ENCODE peak calls at places on chromosomes 5 and 9, in nine cellular contexts. D, L, G, N, J, C, T, Q and Y are unnamed samples.

GRCh38 chr5:78650562-78650930 is 2.0 kb upstream of the LHFPL2 start:
- DNase-seq in D (no peak), L (no peak), G (no peak), N (no peak), J (no peak), C (no peak), T (no peak), Q (no peak), Y (no peak)

GRCh38 chr9:132732326-132732725 is 62.1 kb downstream of the GTF3C4 start:
- DNase-seq in D (no peak), L (no peak), G (peak), N (no peak), J (no peak), C (no peak), T (no peak), Q (no peak), Y (no peak)

GRCh38 chr9:135821733-135822382 is 85.5 kb downstream of the CAMSAP1 start:
- DNase-seq in D (no peak), L (no peak), G (no peak), N (no peak), J (no peak), C (no peak), T (no peak), Q (peak), Y (no peak)

GRCh38 chr5:126516133-126516532 is 78.9 kb downstream of the ALDH7A1 start:
- DNase-seq in D (no peak), L (peak), G (peak), N (no peak), J (no peak), C (no peak), T (no peak), Q (no peak), Y (peak)

GRCh38 chr9:78294290-78295176 is 2.4 kb upstream of the PSAT1 start:
- DNase-seq in D (no peak), L (no peak), G (no peak), N (no peak), J (no peak), C (no peak), T (no peak), Q (no peak), Y (no peak)

GRCh38 chr5:104650313-104650712 is 1087.7 kb upstream of the NUDT12 start:
- DNase-seq in D (no peak), L (no peak), G (no peak), N (no peak), J (no peak), C (no peak), T (no peak), Q (no peak), Y (no peak)

GRCh38 chr9:13049223-13049622 is 230.3 kb downstream of the MPDZ start:
- DNase-seq in D (no peak), L (peak), G (no peak), N (no peak), J (no peak), C (no peak), T (no peak), Q (no peak), Y (no peak)

GRCh38 chr9:17609312-17610005 is 30.6 kb downstream of the SH3GL2 start:
- DNase-seq in D (no peak), L (no peak), G (no peak), N (no peak), J (no peak), C (no peak), T (no peak), Q (no peak), Y (no peak)

GRCh38 chr9:101536351-101536750 is 2.7 kb downstream of the RNF20 start:
- DNase-seq in D (no peak), L (no peak), G (peak), N (no peak), J (no peak), C (no peak), T (no peak), Q (no peak), Y (no peak)

GRCh38 chr5:37792976-37793328 is 46.9 kb downstream of the GDNF start:
- DNase-seq in D (no peak), L (no peak), G (peak), N (no peak), J (no peak), C (no peak), T (no peak), Q (no peak), Y (no peak)

GRCh38 chr5:601771-602465 is 10.2 kb upstream of the CEP72 start:
- DNase-seq in D (no peak), L (peak), G (no peak), N (no peak), J (no peak), C (no peak), T (no peak), Q (peak), Y (no peak)

GRCh38 chr5:38107096-38107495 is 151.3 kb upstream of the EGFLAM start:
- DNase-seq in D (no peak), L (no peak), G (no peak), N (no peak), J (no peak), C (no peak), T (no peak), Q (no peak), Y (no peak)

GRCh38 chr9:130805510-130806387 is 29.3 kb upstream of the ABL1 start:
- DNase-seq in D (no peak), L (no peak), G (no peak), N (no peak), J (no peak), C (no peak), T (no peak), Q (no peak), Y (no peak)

GRCh38 chr9:121073038-121073437 is 1.7 kb upstream of the CNTRL start:
- DNase-seq in D (no peak), L (no peak), G (peak), N (no peak), J (no peak), C (no peak), T (no peak), Q (no peak), Y (no peak)